ENCODE peak calls at places on chromosome 1, in nine cellular contexts. I is psoas muscle, L is heart right ventricle, M is AG09309, F is endodermal cell, K is coronary artery, W is HFF-Myc, J is left lung, C is fibroblast of mammary gland. Z is an unnamed sample.

GRCh38 chr1:115224636-115225035 is 113.4 kb downstream of the NGF start:
- DNase-seq in I (no peak), L (no peak), M (no peak), F (no peak), K (no peak), W (no peak), J (no peak), C (no peak), Z (no peak)

GRCh38 chr1:111798580-111798979 is 42.9 kb downstream of the DDX20 start:
- DNase-seq in I (no peak), L (no peak), M (no peak), F (no peak), K (no peak), W (no peak), J (no peak), C (no peak), Z (no peak)

GRCh38 chr1:12447849-12448312 is 170.1 kb downstream of the DHRS3 start:
- DNase-seq in I (no peak), L (no peak), M (peak), F (no peak), K (no peak), W (no peak), J (no peak), C (peak), Z (no peak)

GRCh38 chr1:86912501-86912900 is 1.4 kb downstream of the SELENOF start:
- DNase-seq in I (no peak), L (no peak), M (no peak), F (no peak), K (no peak), W (no peak), J (no peak), C (peak), Z (no peak)

GRCh38 chr1:19799233-19799876 is 361 bp downstream of the TMCO4 start:
- DNase-seq in I (peak), L (peak), M (peak), F (peak), K (no peak), W (no peak), J (peak), C (peak), Z (peak)

GRCh38 chr1:31769720-31770390 is 5.7 kb upstream of the ADGRB2 start:
- DNase-seq in I (no peak), L (peak), M (no peak), F (no peak), K (no peak), W (no peak), J (peak), C (no peak), Z (no peak)

GRCh38 chr1:241706257-241706656 is 54.2 kb downstream of the WDR64 start:
- DNase-seq in I (no peak), L (no peak), M (no peak), F (no peak), K (no peak), W (no peak), J (no peak), C (peak), Z (peak)

GRCh38 chr1:78375996-78376395 is 114.8 kb upstream of the PTGFR start:
- DNase-seq in I (no peak), L (no peak), M (peak), F (no peak), K (no peak), W (no peak), J (no peak), C (peak), Z (no peak)

GRCh38 chr1:182604128-182604834 is at the start of gene RGS16:
- DNase-seq in I (peak), L (peak), M (no peak), F (peak), K (peak), W (peak), J (peak), C (peak), Z (peak)

GRCh38 chr1:43976890-43977289 is 2.1 kb upstream of the B4GALT2 start:
- DNase-seq in I (no peak), L (no peak), M (no peak), F (no peak), K (no peak), W (no peak), J (no peak), C (no peak), Z (no peak)

GRCh38 chr1:43975249-43975961 is 645 bp downstream of the ATP6V0B start:
- DNase-seq in I (peak), L (peak), M (no peak), F (peak), K (peak), W (no peak), J (peak), C (no peak), Z (peak)

GRCh38 chr1:43973981-43974442 is 748 bp upstream of the ATP6V0B start:
- DNase-seq in I (no peak), L (no peak), M (no peak), F (no peak), K (no peak), W (no peak), J (no peak), C (peak), Z (no peak)

GRCh38 chr1:43976045-43976444 is 1.3 kb downstream of the ATP6V0B start:
- DNase-seq in I (no peak), L (no peak), M (no peak), F (no peak), K (no peak), W (no peak), J (no peak), C (no peak), Z (no peak)

GRCh38 chr1:43974443-43975248 is at the start of gene ATP6V0B:
- DNase-seq in I (peak), L (peak), M (peak), F (peak), K (peak), W (peak), J (peak), C (peak), Z (peak)
- TF ChIP-seq CTCF in I (peak), L (peak), M (peak), F (peak), K (no peak), W (no peak), J (no peak), C (no peak), Z (no peak)

GRCh38 chr1:55015731-55016620 is 17.2 kb downstream of the BSND start:
- DNase-seq in I (no peak), L (no peak), M (no peak), F (peak), K (no peak), W (no peak), J (no peak), C (peak), Z (no peak)
- TF ChIP-seq CTCF in I (no peak), L (no peak), M (no peak), F (no peak), K (no peak), W (no peak), J (no peak), C (no peak), Z (no peak)

GRCh38 chr1:53542551-53542950 is 83.4 kb downstream of the DMRTB1 start:
- DNase-seq in I (no peak), L (no peak), M (no peak), F (no peak), K (no peak), W (no peak), J (peak), C (no peak), Z (no peak)

GRCh38 chr1:53540604-53541262 is 81.5 kb downstream of the DMRTB1 start:
- DNase-seq in I (no peak), L (no peak), M (no peak), F (no peak), K (no peak), W (no peak), J (peak), C (no peak), Z (no peak)

GRCh38 chr1:53541263-53541625 is 82.0 kb downstream of the DMRTB1 start:
- DNase-seq in I (peak), L (no peak), M (no peak), F (no peak), K (no peak), W (no peak), J (peak), C (no peak), Z (no peak)

GRCh38 chr1:53543130-53543770 is 84.1 kb downstream of the DMRTB1 start:
- DNase-seq in I (peak), L (no peak), M (no peak), F (no peak), K (no peak), W (no peak), J (peak), C (no peak), Z (no peak)

GRCh38 chr1:53541761-53542550 is 82.8 kb downstream of the DMRTB1 start:
- DNase-seq in I (peak), L (no peak), M (peak), F (peak), K (no peak), W (peak), J (peak), C (peak), Z (peak)
- TF ChIP-seq CTCF in I (peak), L (no peak), M (peak), F (peak), K (no peak), W (peak), J (peak), C (peak), Z (no peak)

DNA sequence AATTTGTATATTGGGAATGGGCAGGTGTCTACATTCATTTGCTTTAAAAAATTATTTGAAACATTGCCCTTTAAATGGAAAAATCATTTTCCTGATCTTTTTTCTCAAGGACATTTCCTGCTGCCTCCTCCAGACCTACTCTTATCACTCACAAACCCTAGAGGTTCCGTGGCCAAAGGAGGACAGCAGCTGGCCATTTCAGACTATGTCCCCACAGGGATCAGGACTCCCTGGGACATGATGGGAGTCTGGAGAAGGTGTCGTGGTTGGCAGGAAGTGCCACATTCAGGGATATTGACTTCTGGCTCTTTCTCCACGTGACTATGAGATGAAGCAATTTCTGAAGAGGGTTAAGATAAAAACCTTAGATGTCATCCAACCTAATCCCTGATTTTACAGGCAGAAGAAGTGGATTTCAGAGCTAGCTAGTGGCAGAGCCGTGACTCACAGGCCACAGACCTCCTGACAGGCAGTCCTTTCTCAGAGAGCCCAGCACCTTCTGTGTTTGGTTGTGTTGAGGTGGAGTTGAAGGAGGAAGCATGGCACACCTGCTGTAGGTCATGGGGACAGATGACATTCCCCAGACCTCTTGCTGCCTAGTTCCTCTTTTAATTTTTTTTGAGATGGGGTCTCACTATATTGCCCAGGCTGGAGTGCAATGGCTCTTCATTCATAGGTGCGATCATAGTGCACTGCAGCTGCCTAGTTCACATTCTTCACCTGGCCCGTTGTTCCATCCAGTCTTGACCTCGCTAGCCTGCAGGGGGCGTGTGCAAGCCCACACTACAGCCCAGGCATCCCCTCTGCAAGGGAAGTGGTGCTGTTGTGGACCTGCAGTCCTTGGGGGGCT is 25.5 kb upstream of the IL10 start:
- DNase-seq in I (no peak), L (no peak), M (no peak), F (peak), K (no peak), W (no peak), J (no peak), C (no peak), Z (peak)
- TF ChIP-seq CTCF in I (no peak), L (peak), M (peak), F (peak), K (no peak), W (peak), J (no peak), C (peak), Z (peak)

GRCh38 chr1:41780322-41780721 is 138.4 kb downstream of the HIVEP3 start:
- DNase-seq in I (no peak), L (no peak), M (no peak), F (no peak), K (no peak), W (no peak), J (no peak), C (no peak), Z (no peak)

GRCh38 chr1:41775961-41776585 is 142.6 kb downstream of the HIVEP3 start:
- DNase-seq in I (no peak), L (no peak), M (no peak), F (no peak), K (no peak), W (no peak), J (no peak), C (no peak), Z (no peak)

GRCh38 chr1:41780916-41781315 is 137.8 kb downstream of the HIVEP3 start:
- DNase-seq in I (no peak), L (no peak), M (no peak), F (no peak), K (no peak), W (no peak), J (no peak), C (no peak), Z (no peak)

GRCh38 chr1:41776896-41777431 is 141.8 kb downstream of the HIVEP3 start:
- DNase-seq in I (no peak), L (no peak), M (no peak), F (no peak), K (no peak), W (no peak), J (no peak), C (no peak), Z (no peak)

DNA sequence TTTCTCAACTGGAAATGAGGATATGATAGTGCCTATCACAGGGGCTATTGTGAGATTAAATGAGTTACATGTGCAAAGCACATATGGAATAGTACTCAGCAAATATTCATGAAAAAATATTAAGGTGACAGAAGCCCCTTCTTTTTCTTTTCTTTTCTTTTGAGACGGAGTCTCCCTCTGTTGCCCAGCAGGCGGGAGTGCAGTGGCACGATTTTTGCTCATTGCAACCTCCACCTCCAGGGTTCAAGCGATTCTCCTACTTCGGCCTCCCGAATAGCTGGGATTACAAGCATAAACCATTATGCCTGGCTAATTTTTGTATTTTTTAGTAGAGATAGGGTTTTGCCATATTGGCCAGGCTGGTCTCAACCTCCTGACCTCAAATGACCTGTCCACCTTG is 139.4 kb downstream of the HIVEP3 start:
- DNase-seq in I (no peak), L (no peak), M (no peak), F (no peak), K (no peak), W (no peak), J (no peak), C (no peak), Z (no peak)
- TF ChIP-seq CTCF in I (peak), L (peak), M (peak), F (peak), K (no peak), W (peak), J (no peak), C (peak), Z (no peak)

GRCh38 chr1:13770769-13771168 is 70.8 kb downstream of the PRDM2 start:
- DNase-seq in I (no peak), L (no peak), M (no peak), F (no peak), K (no peak), W (no peak), J (no peak), C (no peak), Z (no peak)

GRCh38 chr1:13771745-13772144 is 71.8 kb downstream of the PRDM2 start:
- DNase-seq in I (no peak), L (no peak), M (no peak), F (no peak), K (no peak), W (no peak), J (no peak), C (no peak), Z (no peak)

GRCh38 chr1:13769830-13770229 is 69.8 kb downstream of the PRDM2 start:
- DNase-seq in I (no peak), L (no peak), M (no peak), F (no peak), K (no peak), W (no peak), J (no peak), C (no peak), Z (no peak)

GRCh38 chr1:13766906-13767564 is 67.0 kb downstream of the PRDM2 start:
- DNase-seq in I (no peak), L (no peak), M (peak), F (no peak), K (no peak), W (no peak), J (no peak), C (peak), Z (no peak)

DNA sequence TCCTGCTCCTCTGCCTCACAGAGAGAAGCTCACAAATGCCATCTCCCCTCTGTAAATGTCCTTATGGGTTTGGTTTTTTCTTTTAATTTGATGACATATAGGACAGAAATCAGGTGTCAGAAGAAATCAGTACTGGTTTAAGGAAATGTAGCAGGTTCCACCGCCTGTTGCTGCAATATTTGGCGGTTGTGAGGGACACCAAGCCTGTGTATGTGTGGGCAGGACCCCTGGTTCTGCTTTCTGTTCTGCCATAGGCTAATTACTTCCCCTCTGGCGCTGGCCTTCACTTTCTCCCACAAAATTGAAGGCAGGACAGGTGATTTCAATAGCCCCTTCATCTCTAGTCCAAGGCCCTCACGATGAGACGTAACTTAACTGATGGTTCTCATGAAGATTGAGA is 69.2 kb downstream of the PRDM2 start:
- DNase-seq in I (no peak), L (no peak), M (no peak), F (no peak), K (no peak), W (no peak), J (no peak), C (no peak), Z (no peak)
- TF ChIP-seq CTCF in I (no peak), L (no peak), M (no peak), F (no peak), K (no peak), W (no peak), J (no peak), C (no peak), Z (no peak)

Z was measured in Calu3.